ENCODE peak calls at places on chromosomes 1 and 21, in eight cellular contexts. G, N, A, Q, K, O, S and Y are unnamed samples.

GRCh38 chr1:83839566-83840173 is 159.3 kb downstream of the TTLL7 start:
- DNase-seq in G (peak; percentile 44), N (no peak), A (no peak), Q (no peak), K (no peak), O (no peak), S (no peak), Y (no peak)

GRCh38 chr21:35316933-35317332 is 267.8 kb upstream of the RUNX1 start:
- DNase-seq in G (peak; percentile 86), N (peak; percentile 15), A (no peak), Q (no peak), K (no peak), O (no peak), S (no peak), Y (no peak)

GRCh38 chr1:66542811-66543767 is 9.1 kb downstream of the SGIP1 start:
- DNase-seq in G (peak; percentile 95), N (no peak), A (no peak), Q (peak; percentile 91), K (peak; percentile 98), O (no peak), S (no peak), Y (no peak)

GRCh38 chr1:219639843-219640606 is 27.1 kb upstream of the ZC3H11B start:
- DNase-seq in G (peak; percentile 0), N (no peak), A (no peak), Q (no peak), K (no peak), O (no peak), S (no peak), Y (no peak)

GRCh38 chr1:34663031-34663430 is 91.8 kb upstream of the GJB5 start:
- DNase-seq in G (no peak), N (no peak), A (no peak), Q (no peak), K (no peak), O (no peak), S (peak; percentile 25), Y (no peak)

GRCh38 chr1:94743866-94744265 is 76.3 kb upstream of the SLC44A3 start:
- DNase-seq in G (peak; percentile 91), N (no peak), A (no peak), Q (no peak), K (no peak), O (no peak), S (no peak), Y (no peak)

GRCh38 chr21:42556960-42557359 is 43.3 kb downstream of the SLC37A1 start:
- DNase-seq in G (no peak), N (no peak), A (no peak), Q (no peak), K (no peak), O (no peak), S (no peak), Y (no peak)

GRCh38 chr21:41234574-41234973 is 66.6 kb downstream of the BACE2 start:
- DNase-seq in G (no peak), N (no peak), A (no peak), Q (no peak), K (no peak), O (no peak), S (no peak), Y (no peak)

GRCh38 chr21:35780983-35781382 is 279.3 kb downstream of the SETD4 start:
- DNase-seq in G (no peak), N (no peak), A (no peak), Q (no peak), K (no peak), O (no peak), S (no peak), Y (no peak)

GRCh38 chr1:240998441-240999015 is 358.5 kb downstream of the RGS7 start:
- DNase-seq in G (no peak), N (no peak), A (no peak), Q (no peak), K (peak; percentile 9), O (no peak), S (no peak), Y (no peak)

GRCh38 chr1:100360790-100361232 is 8.5 kb downstream of the CDC14A start:
- DNase-seq in G (peak; percentile 49), N (no peak), A (no peak), Q (no peak), K (no peak), O (no peak), S (no peak), Y (no peak)
- TF ChIP-seq RAD21 in G (no peak), N (no peak), A (no peak), Q (no peak), K (no peak), O (no peak), S (no peak), Y (no peak)

GRCh38 chr1:151159373-151159772 is 2.9 kb downstream of the TNFAIP8L2 start:
- DNase-seq in G (no peak), N (no peak), A (no peak), Q (no peak), K (no peak), O (no peak), S (no peak), Y (no peak)

GRCh38 chr1:151158311-151158710 is 1.9 kb downstream of the TNFAIP8L2 start:
- DNase-seq in G (no peak), N (no peak), A (no peak), Q (no peak), K (no peak), O (no peak), S (no peak), Y (no peak)

GRCh38 chr1:151157067-151157531 is 650 bp downstream of the TNFAIP8L2 start:
- DNase-seq in G (no peak), N (no peak), A (no peak), Q (no peak), K (no peak), O (no peak), S (no peak), Y (no peak)

GRCh38 chr1:151158751-151159251 is 2.4 kb downstream of the TNFAIP8L2 start:
- DNase-seq in G (no peak), N (no peak), A (no peak), Q (no peak), K (no peak), O (no peak), S (no peak), Y (no peak)

GRCh38 chr1:151156515-151156819 is at the start of gene TNFAIP8L2:
- DNase-seq in G (no peak), N (no peak), A (no peak), Q (no peak), K (no peak), O (peak; percentile 32), S (peak; percentile 44), Y (no peak)
- TF ChIP-seq RAD21 in G (no peak), N (no peak), A (no peak), Q (no peak), K (no peak), O (no peak), S (no peak), Y (no peak)

GRCh38 chr1:56576880-56577858 is 2.2 kb downstream of the PLPP3 start:
- DNase-seq in G (peak; percentile 40), N (peak; percentile 54), A (peak; percentile 39), Q (peak; percentile 21), K (peak; percentile 44), O (no peak), S (no peak), Y (no peak)

GRCh38 chr1:56578963-56579875 is at the start of gene PLPP3:
- DNase-seq in G (peak; percentile 94), N (peak; percentile 81), A (peak; percentile 81), Q (peak; percentile 66), K (peak; percentile 79), O (no peak), S (no peak), Y (peak; percentile 70)

GRCh38 chr1:56578664-56578962 is 750 bp downstream of the PLPP3 start:
- DNase-seq in G (no peak), N (peak; percentile 80), A (peak; percentile 9), Q (no peak), K (no peak), O (no peak), S (no peak), Y (no peak)

GRCh38 chr1:56575865-56576264 is 3.5 kb downstream of the PLPP3 start:
- DNase-seq in G (no peak), N (no peak), A (no peak), Q (no peak), K (no peak), O (no peak), S (no peak), Y (no peak)

GRCh38 chr1:56577859-56578663 is 1.3 kb downstream of the PLPP3 start:
- DNase-seq in G (peak; percentile 61), N (peak; percentile 74), A (peak; percentile 16), Q (no peak), K (peak; percentile 34), O (no peak), S (no peak), Y (no peak)
- TF ChIP-seq RAD21 in G (peak; percentile 1), N (no peak), A (no peak), Q (no peak), K (no peak), O (no peak), S (no peak), Y (no peak)

DNA sequence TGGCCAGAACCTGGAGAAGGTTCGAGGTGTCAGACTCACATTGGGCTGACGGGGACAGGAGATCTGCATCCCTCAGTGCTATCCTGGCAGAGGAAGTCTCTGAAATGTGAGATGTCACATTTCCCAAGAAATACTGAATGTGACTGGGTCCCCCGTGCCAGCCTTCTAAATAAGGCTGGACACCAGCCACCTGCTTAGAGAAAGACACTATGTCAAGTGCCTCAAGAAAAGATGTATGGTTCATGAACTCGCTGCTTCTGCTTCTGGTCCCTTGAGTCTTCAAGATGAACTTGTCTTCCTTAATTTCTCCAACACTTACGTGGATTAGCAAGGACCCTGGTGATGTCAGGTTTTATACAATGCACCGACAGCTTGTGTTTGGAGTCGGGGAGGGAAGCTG is 42.1 kb upstream of the FHAD1 start:
- DNase-seq in G (no peak), N (no peak), A (no peak), Q (no peak), K (no peak), O (no peak), S (no peak), Y (no peak)
- TF ChIP-seq RAD21 in G (no peak), N (no peak), A (no peak), Q (no peak), K (no peak), O (no peak), S (no peak), Y (no peak)